ENCODE peak calls at places on chromosomes 5 and 9, in seven cellular contexts. T is A549, K is SK-N-SH, J is ovary, V is suprapubic skin, F is GM12878, A is sigmoid colon. S is an unnamed sample.

GRCh38 chr5:138615461-138615860 is 40.3 kb upstream of the HSPA9 start:
- DNase-seq in T (no peak), K (no peak), J (no peak), V (peak; percentile 34), F (no peak), A (no peak), S (no peak)

GRCh38 chr9:71767421-71768321 is 642 bp downstream of the CEMIP2 start:
- DNase-seq in T (no peak), K (no peak), J (peak; percentile 44), V (peak; percentile 70), F (no peak), A (peak; percentile 69), S (peak; percentile 34)

GRCh38 chr5:55570026-55570425 is 35.3 kb upstream of the PLPP1 start:
- DNase-seq in T (no peak), K (no peak), J (no peak), V (no peak), F (no peak), A (no peak), S (no peak)

GRCh38 chr5:97735209-97735608 is 552.2 kb upstream of the RIOK2 start:
- DNase-seq in T (no peak), K (no peak), J (no peak), V (no peak), F (no peak), A (no peak), S (no peak)

GRCh38 chr5:177609076-177610059 is 9.4 kb downstream of the B4GALT7 start:
- DNase-seq in T (no peak), K (no peak), J (no peak), V (no peak), F (no peak), A (no peak), S (no peak)

GRCh38 chr5:158609328-158609727 is 490.4 kb downstream of the EBF1 start:
- DNase-seq in T (no peak), K (no peak), J (no peak), V (no peak), F (no peak), A (no peak), S (no peak)

GRCh38 chr9:96449844-96450612 is at the start of gene HABP4:
- DNase-seq in T (peak; percentile 92), K (peak; percentile 97), J (peak; percentile 99), V (peak; percentile 97), F (peak; percentile 48), A (peak; percentile 98), S (peak; percentile 98)

GRCh38 chr5:55919625-55920024 is 68.5 kb downstream of the IL31RA start:
- DNase-seq in T (no peak), K (no peak), J (no peak), V (no peak), F (no peak), A (no peak), S (no peak)

GRCh38 chr9:86333651-86334050 is 20.6 kb downstream of the TUT7 start:
- DNase-seq in T (no peak), K (no peak), J (no peak), V (no peak), F (no peak), A (no peak), S (no peak)

DNA sequence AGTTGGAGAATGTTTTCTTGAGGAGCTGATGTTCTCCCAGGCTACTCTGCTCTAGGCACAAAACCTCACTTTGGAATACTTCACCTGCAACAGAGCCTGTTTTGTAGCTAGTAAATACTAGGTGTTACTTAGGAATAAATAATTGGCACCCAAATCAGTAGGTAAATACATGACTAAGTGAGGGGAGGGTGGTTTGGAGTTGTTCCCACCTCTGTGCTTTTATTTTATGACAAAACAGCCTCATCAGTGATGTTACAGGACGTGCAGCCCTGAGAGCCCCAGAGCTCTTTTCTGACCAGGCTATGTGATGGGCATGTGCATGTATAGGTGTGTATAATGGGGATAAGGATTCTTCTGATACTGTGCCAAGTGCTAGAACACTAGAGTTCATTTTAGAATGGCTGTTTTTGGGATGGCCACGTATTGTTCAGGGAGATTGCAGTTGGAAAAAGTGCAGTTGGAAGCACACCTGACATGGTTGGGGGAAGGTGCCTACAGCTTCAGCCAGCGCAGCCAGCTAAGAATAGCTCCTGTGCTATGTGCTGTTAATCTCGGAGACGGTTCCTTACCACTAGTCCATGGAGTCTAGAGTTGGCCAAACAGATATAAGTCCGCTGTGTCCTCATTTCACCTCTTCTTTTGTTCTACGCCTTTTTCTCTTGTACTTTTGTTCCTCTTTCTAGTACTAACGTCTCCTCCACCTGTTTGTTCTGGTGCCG is 284.8 kb downstream of the FANCC start:
- DNase-seq in T (no peak), K (no peak), J (no peak), V (no peak), F (no peak), A (no peak), S (no peak)
- H3K4me3 ChIP-seq in T (peak overlapping the region; percentile 6), K (no peak overlapping the region), J (no peak overlapping the region), V (no peak overlapping the region), F (no peak overlapping the region), A (no peak overlapping the region), S (no peak overlapping the region)

DNA sequence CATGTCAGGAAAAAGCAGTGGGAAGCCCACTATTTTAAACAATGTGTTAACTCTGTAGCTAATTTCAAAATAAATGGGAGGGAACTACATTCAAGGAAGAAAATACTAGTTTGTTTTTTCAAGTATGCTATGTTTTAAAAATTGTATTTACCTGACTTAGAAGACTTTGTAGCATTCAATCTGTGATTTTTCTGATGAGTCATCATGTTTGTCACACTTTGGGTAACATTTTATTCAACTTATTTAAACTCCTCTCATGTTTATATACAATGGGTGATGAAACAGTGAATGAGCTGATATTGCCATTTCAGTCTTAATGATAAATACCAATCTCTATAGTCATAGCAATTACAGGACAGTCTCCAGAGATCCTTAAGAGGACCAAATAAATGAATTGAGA is 913.7 kb downstream of the TLE4 start:
- DNase-seq in T (no peak), K (no peak), J (no peak), V (no peak), F (no peak), A (no peak), S (no peak)
- TF ChIP-seq EP300 in T (no peak), K (no peak), J (no peak), V (no peak), F (no peak), A (no peak), S (no peak)

GRCh38 chr9:93501406-93501805 is 48.0 kb upstream of the FAM120AOS start:
- DNase-seq in T (no peak), K (no peak), J (no peak), V (no peak), F (no peak), A (no peak), S (no peak)

GRCh38 chr9:93503381-93503780 is 50.0 kb upstream of the FAM120AOS start:
- DNase-seq in T (no peak), K (no peak), J (no peak), V (no peak), F (no peak), A (no peak), S (no peak)

GRCh38 chr9:93496285-93496684 is 42.9 kb upstream of the FAM120AOS start:
- DNase-seq in T (no peak), K (no peak), J (no peak), V (no peak), F (no peak), A (no peak), S (no peak)

GRCh38 chr9:93505518-93506123 is 52.2 kb upstream of the FAM120AOS start:
- DNase-seq in T (no peak), K (no peak), J (no peak), V (no peak), F (no peak), A (no peak), S (no peak)

DNA sequence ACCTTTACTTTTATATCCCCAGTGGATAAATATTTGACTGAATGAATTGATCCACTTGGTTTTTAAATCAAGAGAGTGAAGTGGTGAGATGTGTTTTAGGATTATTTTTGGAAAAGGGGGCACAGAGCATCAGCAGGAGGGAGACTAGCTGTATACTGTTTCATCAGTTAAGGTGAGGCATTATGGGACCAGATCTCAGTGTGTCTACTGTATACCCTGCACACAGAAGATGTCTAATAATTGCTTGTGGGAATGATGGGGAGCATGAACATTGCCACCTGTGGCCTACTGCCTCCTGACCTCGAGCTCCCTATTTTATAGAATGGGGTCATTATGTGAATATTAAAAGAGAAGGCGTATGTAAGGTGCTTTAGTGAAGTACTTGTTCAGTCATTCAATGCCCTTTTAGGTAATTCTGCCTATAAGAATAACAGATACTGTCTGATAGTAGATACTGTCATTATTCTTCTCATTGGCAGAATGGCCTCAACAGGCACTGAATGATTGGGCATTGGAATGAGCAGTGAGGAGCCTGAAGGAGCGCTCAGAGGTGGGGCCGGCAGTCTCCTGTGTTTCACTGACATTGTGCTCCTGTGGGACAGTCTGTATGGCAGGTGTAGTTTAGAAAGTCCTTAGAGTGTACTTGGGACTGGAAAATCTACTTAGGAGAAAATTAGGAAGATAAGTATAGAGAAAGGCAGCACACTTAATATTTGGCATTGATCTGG is 47.4 kb upstream of the FAM120AOS start:
- DNase-seq in T (no peak), K (no peak), J (no peak), V (no peak), F (no peak), A (no peak), S (no peak)
- H3K4me3 ChIP-seq in T (peak overlapping the region; percentile 12), K (no peak overlapping the region), J (peak overlapping the region; percentile 33), V (peak overlapping the region; percentile 35), F (no peak overlapping the region), A (peak overlapping the region; percentile 22), S (peak overlapping the region; percentile 25)

GRCh38 chr9:108142504-108143201 is 653.1 kb upstream of the KLF4 start:
- DNase-seq in T (no peak), K (no peak), J (peak; percentile 91), V (peak; percentile 93), F (no peak), A (peak; percentile 97), S (peak; percentile 55)
- TF ChIP-seq EP300 in T (no peak), K (no peak), J (peak; percentile 42), V (peak; percentile 96), F (no peak), A (peak; percentile 81), S (peak; percentile 88)

GRCh38 chr9:105694848-105695581 is 674 bp downstream of the TMEM38B start:
- DNase-seq in T (peak; percentile 51), K (peak; percentile 81), J (peak; percentile 79), V (peak; percentile 89), F (peak; percentile 30), A (peak; percentile 82), S (peak; percentile 60)

GRCh38 chr9:105698348-105698747 is 4.0 kb downstream of the TMEM38B start:
- DNase-seq in T (no peak), K (no peak), J (no peak), V (no peak), F (no peak), A (no peak), S (no peak)

GRCh38 chr9:105697871-105698270 is 3.5 kb downstream of the TMEM38B start:
- DNase-seq in T (no peak), K (no peak), J (no peak), V (no peak), F (no peak), A (no peak), S (no peak)

GRCh38 chr9:105694320-105694847 is at the start of gene TMEM38B:
- DNase-seq in T (peak; percentile 59), K (peak; percentile 97), J (peak; percentile 90), V (peak; percentile 77), F (no peak), A (peak; percentile 86), S (peak; percentile 86)

DNA sequence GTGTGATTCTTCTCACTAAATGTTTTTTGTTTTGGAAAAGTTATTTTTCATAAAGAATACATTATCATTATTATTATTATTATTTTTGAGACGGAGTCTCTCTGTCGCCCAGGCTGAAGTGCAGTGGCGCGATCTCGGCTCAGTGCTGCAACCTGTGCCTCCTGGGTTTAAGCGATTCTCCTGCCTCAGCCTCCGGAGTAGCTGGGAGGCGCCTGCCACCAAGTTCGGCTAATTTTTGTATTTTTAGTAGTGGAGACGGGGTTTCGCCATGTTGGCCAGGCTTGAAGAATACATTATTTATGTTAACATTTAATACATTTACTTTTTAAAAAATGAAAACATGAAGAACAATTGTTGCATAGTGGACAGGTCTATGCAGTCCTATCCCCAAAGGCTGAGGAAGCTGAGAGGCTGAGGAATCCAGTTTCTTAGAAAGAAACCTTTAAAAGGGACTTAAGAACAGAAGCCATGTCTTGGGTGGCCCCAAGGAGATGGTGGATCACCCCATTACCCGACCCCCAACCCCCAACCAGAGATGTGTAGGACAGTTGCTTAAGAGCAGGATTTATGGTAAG is 2.0 kb downstream of the TMEM38B start:
- DNase-seq in T (no peak), K (no peak), J (no peak), V (no peak), F (no peak), A (no peak), S (no peak)
- H3K4me3 ChIP-seq in T (no peak overlapping the region), K (no peak overlapping the region), J (no peak overlapping the region), V (no peak overlapping the region), F (no peak overlapping the region), A (no peak overlapping the region), S (no peak overlapping the region)

S was measured in stomach.